ENCODE peak calls at places on chromosomes 13 and 19, in seven cellular contexts. G, U, N, P, K, A and R are unnamed samples.

GRCh38 chr13:112928958-112929777 is 39.8 kb upstream of the MCF2L start:
- DNase-seq in G (peak; percentile 20), U (peak; percentile 29), N (no peak), P (no peak), K (no peak), A (no peak), R (peak; percentile 28)

GRCh38 chr19:10104665-10105221 is 1.4 kb upstream of the PPAN start:
- DNase-seq in G (no peak), U (no peak), N (no peak), P (no peak), K (no peak), A (no peak), R (no peak)

GRCh38 chr13:85772379-85772778 is 26.8 kb downstream of the SLITRK6 start:
- DNase-seq in G (peak; percentile 28), U (no peak), N (no peak), P (no peak), K (peak; percentile 16), A (no peak), R (peak; percentile 7)

GRCh38 chr13:45361596-45362206 is 20.7 kb upstream of the TPT1 start:
- DNase-seq in G (no peak), U (peak; percentile 40), N (no peak), P (peak; percentile 69), K (peak; percentile 82), A (no peak), R (peak; percentile 67)

GRCh38 chr19:45800009-45800553 is 7.4 kb upstream of the DMWD start:
- DNase-seq in G (peak; percentile 83), U (peak; percentile 72), N (no peak), P (no peak), K (no peak), A (no peak), R (peak; percentile 71)

GRCh38 chr13:108895220-108895704 is 265.9 kb downstream of the MYO16 start:
- DNase-seq in G (peak; percentile 59), U (peak; percentile 43), N (peak; percentile 6), P (no peak), K (peak; percentile 87), A (no peak), R (peak; percentile 69)

GRCh38 chr19:57240311-57241090 is at the start of gene ZNF805:
- DNase-seq in G (peak; percentile 91), U (peak; percentile 98), N (peak; percentile 91), P (peak; percentile 97), K (peak; percentile 94), A (peak; percentile 97), R (peak; percentile 89)

GRCh38 chr13:46622013-46622917 is 69.3 kb downstream of the LRCH1 start:
- DNase-seq in G (no peak), U (no peak), N (no peak), P (no peak), K (no peak), A (no peak), R (no peak)

GRCh38 chr19:16951529-16951928 is 62.7 kb downstream of the F2RL3 start:
- DNase-seq in G (no peak), U (no peak), N (no peak), P (no peak), K (no peak), A (peak; percentile 20), R (peak; percentile 8)

GRCh38 chr13:111371211-111371610 is 50.8 kb downstream of the TEX29 start:
- DNase-seq in G (no peak), U (no peak), N (no peak), P (no peak), K (peak; percentile 1), A (no peak), R (peak; percentile 3)

DNA sequence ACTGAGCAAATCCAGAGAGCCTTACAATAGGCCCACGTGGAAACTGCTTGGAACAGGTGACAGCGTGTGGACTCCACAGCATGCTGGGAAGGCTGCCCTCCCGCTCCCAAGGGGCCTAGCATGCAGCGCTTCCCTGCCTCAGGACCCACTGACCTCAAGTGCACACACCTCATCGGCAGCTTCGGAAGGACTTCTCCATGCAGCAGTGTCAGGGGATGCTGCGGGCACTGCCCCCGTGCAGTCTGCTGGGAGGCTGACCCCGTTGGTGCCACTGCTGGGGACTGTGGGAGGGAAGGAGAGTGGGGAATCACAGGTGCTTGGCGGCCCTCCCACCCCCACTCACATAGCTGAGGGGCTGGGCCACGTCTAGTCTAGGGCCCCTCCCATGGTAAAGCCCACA is 17.2 kb downstream of the CAPS start:
- DNase-seq in G (no peak), U (no peak), N (no peak), P (no peak), K (no peak), A (no peak), R (no peak)
- H4K8ac ChIP-seq in G (no peak overlapping the region), U (no peak overlapping the region), N (no peak overlapping the region), P (no peak overlapping the region), K (no peak overlapping the region), A (no peak overlapping the region), R (no peak overlapping the region)

DNA sequence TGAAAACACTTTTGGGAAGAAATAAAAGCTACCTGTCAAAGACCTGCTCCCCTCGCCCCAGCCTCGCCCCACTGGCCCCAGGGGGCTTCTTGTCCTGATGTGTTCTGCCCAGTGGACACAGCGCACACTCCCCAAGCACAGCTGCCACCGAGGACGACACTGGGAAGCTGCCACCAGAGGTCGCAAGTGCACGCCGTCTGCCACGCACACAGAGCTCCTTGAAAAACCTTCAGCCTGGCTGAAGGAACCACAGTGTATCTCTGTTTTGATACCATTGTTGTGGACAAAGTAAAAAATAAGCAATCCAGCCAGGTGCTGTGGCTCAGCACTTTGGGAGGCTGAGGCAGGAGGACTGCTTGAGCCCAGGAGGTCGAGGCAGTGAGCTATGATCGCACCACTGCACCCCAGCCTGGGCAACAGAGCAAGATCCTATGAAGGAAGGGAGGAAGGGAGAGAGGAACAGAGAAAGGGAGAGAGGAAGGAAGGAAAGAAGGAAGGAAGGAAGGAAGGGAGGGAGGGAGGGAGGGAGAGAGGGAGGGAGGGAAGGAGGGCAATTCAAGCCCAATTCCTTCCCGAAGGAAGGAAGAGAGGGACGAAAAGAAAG is 57.3 kb downstream of the CEBPG start:
- DNase-seq in G (peak; percentile 62), U (peak; percentile 66), N (peak; percentile 59), P (peak; percentile 78), K (peak; percentile 80), A (peak; percentile 88), R (peak; percentile 61)
- H4K8ac ChIP-seq in G (no peak overlapping the region), U (no peak overlapping the region), N (no peak overlapping the region), P (no peak overlapping the region), K (no peak overlapping the region), A (no peak overlapping the region), R (no peak overlapping the region)

DNA sequence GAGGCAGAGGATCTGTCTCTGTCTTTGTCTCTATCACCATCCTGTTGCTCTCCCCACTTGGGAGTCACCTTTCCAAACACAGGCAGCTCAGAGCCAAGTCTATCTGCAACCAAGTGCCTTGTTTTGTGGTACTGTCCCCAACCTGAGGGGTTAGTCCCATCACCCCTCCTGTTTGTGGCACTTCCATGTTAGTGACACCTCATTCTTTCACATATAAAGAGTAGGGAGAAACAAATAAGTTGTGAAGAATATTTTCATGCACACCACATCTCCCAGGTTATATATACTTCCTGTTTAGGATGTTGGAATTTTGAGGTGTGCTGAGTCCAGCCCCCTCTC is 3.7 kb downstream of the GDF15 start:
- DNase-seq in G (no peak), U (no peak), N (no peak), P (no peak), K (no peak), A (no peak), R (no peak)
- H4K8ac ChIP-seq in G (no peak overlapping the region), U (no peak overlapping the region), N (peak overlapping the region; percentile 72), P (no peak overlapping the region), K (no peak overlapping the region), A (no peak overlapping the region), R (no peak overlapping the region)

GRCh38 chr19:38304352-38304865 is 358 bp downstream of the C19orf33 start:
- DNase-seq in G (no peak), U (peak; percentile 19), N (no peak), P (no peak), K (no peak), A (peak; percentile 64), R (no peak)
- H4K8ac ChIP-seq in G (peak overlapping the region; percentile 90), U (no peak overlapping the region), N (no peak overlapping the region), P (no peak overlapping the region), K (no peak overlapping the region), A (peak overlapping the region; percentile 81), R (no peak overlapping the region)

GRCh38 chr19:13938361-13939027 is at the start of gene PODNL1:
- DNase-seq in G (peak; percentile 22), U (no peak), N (no peak), P (no peak), K (no peak), A (no peak), R (peak; percentile 53)
- H4K8ac ChIP-seq in G (peak within 1 kb of the TSS; percentile 3), U (no peak within 1 kb of the TSS), N (peak within 1 kb of the TSS; percentile 99), P (no peak within 1 kb of the TSS), K (no peak within 1 kb of the TSS), A (peak within 1 kb of the TSS; percentile 85), R (peak within 1 kb of the TSS; percentile 43)

DNA sequence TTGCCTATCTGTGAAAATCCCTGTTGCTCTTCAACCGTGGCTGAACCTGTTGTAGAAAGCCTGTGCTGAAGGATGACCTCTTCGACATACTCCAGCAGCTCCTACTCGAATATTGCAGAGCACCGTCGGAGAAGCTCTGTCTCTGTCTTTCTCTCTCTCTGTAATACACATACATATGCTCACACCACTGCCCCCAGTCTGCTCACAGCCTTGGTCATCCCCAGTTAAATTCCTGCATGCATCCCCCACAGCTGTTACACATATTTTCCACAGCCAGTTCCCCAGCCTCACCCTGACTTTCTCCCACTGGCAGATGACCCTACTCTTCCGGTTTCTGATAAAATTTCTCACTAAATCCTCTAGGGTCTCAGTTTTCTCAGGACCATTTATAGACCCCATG is 204.3 kb upstream of the ARGLU1 start:
- DNase-seq in G (no peak), U (peak; percentile 71), N (no peak), P (no peak), K (no peak), A (no peak), R (no peak)
- H4K8ac ChIP-seq in G (no peak overlapping the region), U (no peak overlapping the region), N (no peak overlapping the region), P (no peak overlapping the region), K (no peak overlapping the region), A (no peak overlapping the region), R (no peak overlapping the region)